ENCODE peak calls at places on chromosomes 4 and X, in five cellular contexts. F is stomach; V is CD8-positive, alpha-beta memory T cell; Y is A549; A is heart right ventricle. R is an unnamed sample.

GRCh38 chr4:74397748-74398426 is 32.9 kb downstream of the EREG start:
- DNase-seq in A (no peak), F (no peak), Y (no peak), V (no peak), R (no peak)

GRCh38 chr4:65658117-65658516 is 12.2 kb downstream of the EPHA5 start:
- DNase-seq in F (no peak), A (no peak), V (no peak), Y (no peak), R (no peak)

GRCh38 chrX:19888419-19888879 is 1.0 kb upstream of the SH3KBP1 start:
- DNase-seq in F (no peak), Y (peak; percentile 84), V (peak; percentile 54), A (peak; percentile 35), R (no peak)

GRCh38 chr4:112515278-112516075 is 503 bp downstream of the NEUROG2 start:
- DNase-seq in V (peak; percentile 45), Y (no peak), A (no peak), F (no peak), R (no peak)

GRCh38 chr4:118823471-118823870 is 12.5 kb downstream of the SEC24D start:
- DNase-seq in F (peak; percentile 78), Y (no peak), A (no peak), V (no peak), R (no peak)

GRCh38 chrX:103791233-103791632 is 14.6 kb downstream of the PLP1 start:
- DNase-seq in V (no peak), Y (no peak), F (no peak), A (no peak), R (no peak)

GRCh38 chrX:72705111-72705510 is 9.0 kb downstream of the PHKA1 start:
- DNase-seq in Y (no peak), A (no peak), V (no peak), F (no peak), R (no peak)

GRCh38 chr4:5941601-5942000 is 48.7 kb upstream of the CRMP1 start:
- DNase-seq in Y (no peak), V (no peak), A (no peak), F (no peak), R (no peak)

GRCh38 chrX:115459883-115460564 is 101.0 kb upstream of the PLS3 start:
- DNase-seq in V (no peak), F (no peak), Y (no peak), A (no peak), R (no peak)

GRCh38 chrX:63746278-63746677 is 38.7 kb downstream of the ARHGEF9 start:
- DNase-seq in V (peak; percentile 24), A (no peak), Y (no peak), F (no peak), R (no peak)

GRCh38 chr4:185096032-185096653 is 46.9 kb upstream of the SLC25A4 start:
- DNase-seq in F (peak; percentile 45), V (peak; percentile 14), A (peak; percentile 63), Y (peak; percentile 11), R (no peak)

GRCh38 chrX:129682979-129683378 is 28.2 kb upstream of the APLN start:
- DNase-seq in V (no peak), F (no peak), A (no peak), Y (no peak), R (no peak)

GRCh38 chrX:129679856-129680255 is 25.1 kb upstream of the APLN start:
- DNase-seq in Y (no peak), V (no peak), F (no peak), A (no peak), R (no peak)

GRCh38 chrX:129678176-129678880 is 23.6 kb upstream of the APLN start:
- DNase-seq in V (peak; percentile 51), Y (peak; percentile 61), A (peak; percentile 14), F (peak; percentile 55), R (peak; percentile 82)

GRCh38 chrX:129678881-129679195 is 24.1 kb upstream of the APLN start:
- DNase-seq in A (no peak), V (no peak), F (no peak), Y (no peak), R (no peak)
- H3K4me3 ChIP-seq in A (peak overlapping the region; percentile 49), V (peak overlapping the region; percentile 47), F (peak overlapping the region; percentile 43), Y (peak overlapping the region; percentile 45), R (no peak overlapping the region)

DNA sequence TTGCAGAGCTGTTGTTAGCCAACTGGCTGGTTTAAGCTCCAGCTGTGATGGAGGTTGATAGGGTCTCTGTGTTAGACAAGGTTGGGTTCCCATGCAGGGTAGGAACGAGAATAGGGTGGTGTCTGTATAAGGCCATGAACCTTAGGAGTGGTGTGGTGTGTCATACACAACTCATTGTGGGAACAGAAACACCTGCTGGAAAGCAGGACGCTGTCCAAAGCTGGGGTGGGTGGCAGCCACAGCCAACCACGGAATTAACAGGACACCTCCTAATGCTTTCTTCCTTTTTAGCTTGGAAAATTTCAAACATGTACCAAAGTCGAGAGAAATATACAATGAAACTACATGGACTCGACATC is 94.4 kb downstream of the ARHGAP10 start:
- DNase-seq in V (no peak), Y (no peak), F (no peak), A (no peak), R (no peak)
- H3K4me1 ChIP-seq in V (no peaks in the 10 kb centered on the region), Y (peaks cover 20% of the 10 kb centered on the region), F (peaks cover 87% of the 10 kb centered on the region), A (peaks cover 19% of the 10 kb centered on the region), R (peaks cover 13% of the 10 kb centered on the region)

GRCh38 chr4:1082215-1083182 is 30.9 kb downstream of the RNF212 start:
- DNase-seq in F (peak; percentile 90), V (no peak), Y (peak; percentile 71), A (peak; percentile 24), R (peak; percentile 89)
- H3K4me3 ChIP-seq in F (no peak overlapping the region), V (no peak overlapping the region), Y (no peak overlapping the region), A (no peak overlapping the region), R (no peak overlapping the region)

GRCh38 chr4:26871611-26872010 is 11.0 kb downstream of the STIM2 start:
- DNase-seq in Y (no peak), A (no peak), V (no peak), F (no peak), R (no peak)
- H3K4me1 ChIP-seq in Y (no peaks in the 10 kb centered on the region), A (no peaks in the 10 kb centered on the region), V (peaks cover 76% of the 10 kb centered on the region), F (peaks cover 26% of the 10 kb centered on the region), R (peaks cover 4% of the 10 kb centered on the region)

R was measured in aorta.